ENCODE peak calls at places on chromosomes 12 and 14, in nine cellular contexts. W is type B pancreatic cell; N is amniotic stem cell; V is stimulated activated CD4-positive, alpha-beta T cell treated with anti-CD3 and anti-CD28 coated beads, TNF-alpha, amount 100 ng/mL, for 4 hours; X is EL; C is brain microvascular endothelial cell; A is NCI-H460; L is substantia nigra; G is T-cell. M is an unnamed sample.

GRCh38 chr12:89384050-89384749 is 31.9 kb upstream of the DUSP6 start:
- DNase-seq in X (peak), W (no peak), N (peak), V (no peak), A (no peak), L (no peak), G (no peak), C (peak), M (no peak)

GRCh38 chr12:91094036-91094660 is 17.1 kb downstream of the LUM start:
- DNase-seq in N (no peak), L (no peak), W (no peak), X (no peak), C (no peak), A (no peak), G (no peak), V (no peak), M (no peak)

GRCh38 chr14:50039734-50040400 is 76.5 kb downstream of the VCPKMT start:
- DNase-seq in N (no peak), A (no peak), L (no peak), X (peak), V (no peak), W (no peak), C (peak), G (no peak), M (no peak)

GRCh38 chr14:61598980-61599379 is 96.3 kb upstream of the HIF1A start:
- DNase-seq in V (no peak), L (no peak), C (no peak), G (no peak), N (no peak), A (no peak), X (no peak), W (no peak), M (no peak)

GRCh38 chr12:86148071-86148470 is 108.1 kb downstream of the MGAT4C start:
- DNase-seq in N (no peak), L (no peak), C (no peak), V (no peak), G (no peak), W (no peak), A (no peak), X (no peak), M (no peak)

GRCh38 chr12:27901959-27902358 is 70.6 kb downstream of the PTHLH start:
- DNase-seq in C (peak), N (no peak), V (no peak), X (no peak), G (no peak), W (no peak), L (no peak), A (no peak), M (no peak)

GRCh38 chr12:75155962-75156361 is 53.7 kb downstream of the KCNC2 start:
- DNase-seq in A (no peak), N (no peak), V (no peak), L (no peak), G (no peak), W (no peak), X (no peak), C (no peak), M (no peak)

GRCh38 chr12:1117970-1118563 is 127.0 kb downstream of the ERC1 start:
- DNase-seq in N (peak), C (peak), W (peak), X (peak), G (peak), L (peak), A (peak), V (peak), M (peak)

GRCh38 chr12:4270670-4271432 is 2.7 kb upstream of the CCND2 start:
- DNase-seq in A (no peak), X (no peak), V (no peak), L (no peak), C (no peak), G (no peak), N (no peak), W (no peak), M (peak)

GRCh38 chr12:49346659-49347306 is at the start of gene DNAJC22:
- DNase-seq in N (no peak), C (no peak), L (no peak), A (no peak), W (peak), V (no peak), X (no peak), G (no peak), M (peak)

GRCh38 chr14:68458253-68458652 is 334.6 kb downstream of the ZFP36L1 start:
- DNase-seq in L (no peak), W (no peak), X (no peak), G (no peak), V (no peak), C (no peak), A (no peak), N (no peak), M (no peak)

GRCh38 chr14:104592785-104593184 is 11.8 kb downstream of the TMEM179 start:
- DNase-seq in V (no peak), X (no peak), G (no peak), A (no peak), W (no peak), N (no peak), L (no peak), C (no peak), M (no peak)

GRCh38 chr14:99930420-99931274 is 134.6 kb upstream of the EVL start:
- DNase-seq in X (no peak), C (no peak), N (no peak), L (no peak), G (no peak), V (no peak), W (no peak), A (no peak), M (no peak)

GRCh38 chr14:76337619-76338545 is 38.1 kb upstream of the ESRRB start:
- DNase-seq in X (peak), C (no peak), W (no peak), L (no peak), G (no peak), N (no peak), A (no peak), V (no peak), M (no peak)

GRCh38 chr14:103698380-103699260 is 16.6 kb downstream of the XRCC3 start:
- DNase-seq in C (no peak), G (no peak), A (no peak), N (no peak), V (no peak), X (no peak), L (no peak), W (no peak), M (no peak)

GRCh38 chr14:74411671-74412070 is 14.3 kb downstream of the SYNDIG1L start:
- DNase-seq in X (no peak), V (no peak), G (no peak), A (no peak), C (no peak), N (no peak), L (no peak), W (no peak), M (no peak)

GRCh38 chr12:108193922-108194321 is 64.8 kb downstream of the WSCD2 start:
- DNase-seq in C (peak), L (no peak), W (no peak), G (no peak), X (peak), A (peak), N (no peak), V (no peak), M (no peak)

GRCh38 chr12:9951026-9951652 is 19.0 kb upstream of the CLEC2A start:
- DNase-seq in G (peak), X (no peak), A (no peak), V (no peak), C (no peak), L (no peak), W (no peak), N (no peak), M (no peak)

GRCh38 chr12:122407208-122407607 is 15.3 kb downstream of the CLIP1 start:
- DNase-seq in C (no peak), N (no peak), A (no peak), X (no peak), G (no peak), W (no peak), V (no peak), L (no peak), M (no peak)

GRCh38 chr14:61355892-61356325 is 34.5 kb downstream of the PRKCH start:
- DNase-seq in A (peak), L (no peak), C (peak), G (peak), N (no peak), V (peak), W (peak), X (peak), M (no peak)

GRCh38 chr14:44379292-44379977 is 127.6 kb downstream of the FSCB start:
- DNase-seq in C (no peak), X (no peak), G (no peak), N (no peak), L (no peak), V (no peak), A (no peak), W (no peak), M (no peak)

GRCh38 chr12:50221228-50222008 is 54.2 kb upstream of the CERS5 start:
- DNase-seq in L (no peak), V (no peak), W (no peak), N (no peak), A (peak), C (peak), G (no peak), X (peak), M (no peak)

GRCh38 chr12:110966081-110966760 is 45.8 kb upstream of the MYL2 start:
- DNase-seq in C (no peak), W (no peak), X (no peak), V (no peak), A (no peak), N (no peak), L (no peak), G (no peak), M (no peak)

GRCh38 chr12:49108958-49109404 is 1.7 kb downstream of the LMBR1L start:
- DNase-seq in G (no peak), A (no peak), N (no peak), W (no peak), L (peak), V (no peak), X (peak), C (no peak), M (no peak)

GRCh38 chr14:33475623-33476022 is 475.3 kb downstream of the EGLN3 start:
- DNase-seq in N (no peak), L (peak), W (no peak), A (peak), G (peak), V (no peak), X (peak), C (peak), M (no peak)

GRCh38 chr12:48198619-48198973 is 4.5 kb downstream of the OR10AD1 start:
- DNase-seq in X (peak), V (no peak), L (peak), N (no peak), A (no peak), W (no peak), G (peak), C (no peak), M (no peak)

GRCh38 chr14:77859934-77860570 is 60.1 kb downstream of the ADCK1 start:
- DNase-seq in A (no peak), G (no peak), C (no peak), W (no peak), L (no peak), X (no peak), N (no peak), V (no peak), M (no peak)

GRCh38 chr12:68824131-68824530 is 16.2 kb downstream of the MDM2 start:
- DNase-seq in W (no peak), G (no peak), C (no peak), X (no peak), V (no peak), L (no peak), A (no peak), N (no peak), M (no peak)

GRCh38 chr12:20436367-20436766 is 68.0 kb downstream of the PDE3A start:
- DNase-seq in G (no peak), N (no peak), X (peak), W (no peak), V (no peak), A (no peak), C (peak), L (no peak), M (no peak)

GRCh38 chr12:108019862-108020261 is 109.2 kb upstream of the WSCD2 start:
- DNase-seq in W (no peak), L (no peak), A (no peak), G (no peak), C (no peak), V (no peak), X (no peak), N (no peak), M (no peak)

GRCh38 chr12:4562034-4562657 is at the start of gene DYRK4:
- DNase-seq in A (no peak), V (no peak), W (peak), X (peak), N (no peak), L (peak), C (peak), G (no peak), M (no peak)

GRCh38 chr14:55451950-55452349 is 11.5 kb upstream of the TBPL2 start:
- DNase-seq in G (no peak), X (no peak), C (no peak), V (no peak), A (no peak), N (no peak), W (no peak), L (no peak), M (no peak)

M was measured in activated B cell treated with CpG ODN at 0.5 μM for 24 hours.